ENCODE peak calls at places on chromosomes 7 and 10, in seven cellular contexts. M is right atrium auricular region, O is adrenal gland, U is heart right ventricle, A is Peyer's patch, Y is Panc1, X is dorsolateral prefrontal cortex. Z is an unnamed sample.

GRCh38 chr10:113480828-113481502 is 71.9 kb upstream of the HABP2 start:
- DNase-seq in U (no peak), A (no peak), X (no peak), Y (no peak), O (no peak), M (no peak), Z (no peak)

GRCh38 chr7:97064972-97065587 is 40.4 kb upstream of the DLX5 start:
- DNase-seq in X (peak; percentile 11), M (no peak), Y (peak; percentile 38), O (peak; percentile 18), U (no peak), A (peak; percentile 54), Z (peak; percentile 62)

GRCh38 chr10:112230325-112230988 is 46.9 kb upstream of the GPAM start:
- DNase-seq in X (no peak), Y (no peak), U (no peak), O (no peak), M (no peak), A (no peak), Z (no peak)

GRCh38 chr10:127974911-127975310 is 68.0 kb downstream of the PTPRE start:
- DNase-seq in X (no peak), Y (no peak), O (no peak), A (peak; percentile 30), U (no peak), M (no peak), Z (no peak)

GRCh38 chr10:132687893-132688579 is 97.9 kb downstream of the NKX6-2 start:
- DNase-seq in X (no peak), U (no peak), O (no peak), M (no peak), A (peak; percentile 18), Y (no peak), Z (peak; percentile 46)

GRCh38 chr10:4249841-4250496 is 465.0 kb upstream of the KLF6 start:
- DNase-seq in O (no peak), A (no peak), Y (no peak), U (no peak), M (no peak), X (no peak), Z (no peak)

GRCh38 chr10:25934673-25935139 is 677 bp downstream of the MYO3A start:
- DNase-seq in X (no peak), A (no peak), M (no peak), Y (no peak), U (peak; percentile 7), O (no peak), Z (peak; percentile 85)

GRCh38 chr7:15652776-15653290 is 33.6 kb downstream of the MEOX2 start:
- DNase-seq in O (no peak), Y (no peak), M (no peak), A (no peak), U (no peak), X (no peak), Z (no peak)

GRCh38 chr10:28587970-28588290 is 55.0 kb downstream of the WAC start:
- DNase-seq in A (no peak), X (no peak), O (no peak), Y (no peak), M (no peak), U (no peak), Z (no peak)

GRCh38 chr7:90688826-90689225 is 92.7 kb downstream of the CDK14 start:
- DNase-seq in U (no peak), M (no peak), Y (no peak), X (no peak), O (no peak), A (no peak), Z (no peak)

GRCh38 chr10:96814264-96814663 is 17.8 kb upstream of the LCOR start:
- DNase-seq in Y (no peak), X (no peak), A (no peak), O (no peak), M (no peak), U (no peak), Z (no peak)

GRCh38 chr7:95593343-95593742 is 3.0 kb downstream of the PDK4 start:
- DNase-seq in O (no peak), Y (no peak), X (no peak), M (no peak), A (no peak), U (no peak), Z (no peak)

GRCh38 chr7:6385110-6385792 is 62.5 kb downstream of the DAGLB start:
- DNase-seq in U (no peak), A (no peak), M (no peak), O (no peak), X (no peak), Y (peak; percentile 90), Z (no peak)

GRCh38 chr7:10973942-10974716 is 457 bp downstream of the PHF14 start:
- DNase-seq in X (peak; percentile 30), A (peak; percentile 50), U (no peak), Y (no peak), M (no peak), O (peak; percentile 45), Z (peak; percentile 70)

GRCh38 chr7:144776447-144776846 is 59.4 kb downstream of the TPK1 start:
- DNase-seq in O (no peak), Y (no peak), A (no peak), U (no peak), M (no peak), X (no peak), Z (no peak)

GRCh38 chr7:9391221-9391620 is 957.8 kb downstream of the NXPH1 start:
- DNase-seq in U (no peak), X (no peak), O (no peak), Y (no peak), A (no peak), M (no peak), Z (no peak)

GRCh38 chr10:103916901-103917300 is 1.1 kb downstream of the STN1 start:
- DNase-seq in Y (no peak), A (no peak), O (no peak), M (no peak), X (no peak), U (no peak), Z (no peak)

GRCh38 chr7:112411186-112411795 is 39.0 kb upstream of the IFRD1 start:
- DNase-seq in A (no peak), U (peak; percentile 24), X (no peak), Y (no peak), M (no peak), O (no peak), Z (no peak)

GRCh38 chr7:28474267-28474618 is 61.9 kb downstream of the CREB5 start:
- DNase-seq in U (no peak), Y (no peak), X (no peak), A (no peak), O (no peak), M (no peak), Z (no peak)

GRCh38 chr10:7561216-7561893 is 105.4 kb downstream of the ITIH5 start:
- DNase-seq in U (peak; percentile 80), X (no peak), O (no peak), M (no peak), A (no peak), Y (no peak), Z (peak; percentile 67)

GRCh38 chr7:91324663-91325062 is 60.4 kb downstream of the FZD1 start:
- DNase-seq in U (no peak), A (no peak), X (no peak), O (no peak), Y (no peak), M (no peak), Z (no peak)

GRCh38 chr7:27842851-27843250 is 102.9 kb downstream of the TAX1BP1 start:
- DNase-seq in A (no peak), U (no peak), X (no peak), O (no peak), M (no peak), Y (no peak), Z (no peak)

GRCh38 chr7:106284516-106285050 is at the start of gene NAMPT:
- DNase-seq in Y (no peak), A (peak; percentile 76), X (peak; percentile 54), M (peak; percentile 59), O (peak; percentile 64), U (peak; percentile 60), Z (peak; percentile 88)

GRCh38 chr7:106731207-106731606 is 70.2 kb upstream of the CCDC71L start:
- DNase-seq in M (no peak), U (no peak), O (no peak), X (no peak), Y (no peak), A (no peak), Z (no peak)

GRCh38 chr10:96512997-96513685 is 585 bp downstream of the TLL2 start:
- DNase-seq in X (no peak), Y (no peak), A (peak; percentile 56), U (peak; percentile 36), O (no peak), M (no peak), Z (no peak)

DNA sequence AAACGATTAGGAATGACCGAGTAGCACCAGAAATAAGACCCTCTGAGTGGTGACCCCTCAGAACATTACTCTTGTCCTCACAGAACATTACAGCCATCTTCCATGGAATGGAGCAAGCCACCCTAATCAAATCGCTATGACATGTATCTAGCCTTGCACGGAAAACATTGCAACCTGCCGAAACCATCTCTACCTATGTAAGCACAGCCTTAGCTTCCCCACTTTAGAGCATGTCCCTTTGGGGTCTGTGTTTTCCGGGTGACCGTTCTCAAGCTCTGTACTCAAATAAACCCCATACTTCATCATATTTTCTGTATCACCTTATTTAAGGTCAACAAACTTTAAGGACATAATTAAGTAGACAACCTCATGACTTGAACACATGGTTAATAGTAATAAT is 179.0 kb downstream of the PRKCQ start:
- DNase-seq in A (no peak), Y (no peak), M (no peak), O (no peak), X (no peak), U (no peak), Z (no peak)
- H3K27ac ChIP-seq in A (no peak overlapping the region), Y (peak overlapping the region; percentile 72), M (peak overlapping the region; percentile 57), O (no peak overlapping the region), X (peak overlapping the region; percentile 76), U (no peak overlapping the region), Z (no peak overlapping the region)

DNA sequence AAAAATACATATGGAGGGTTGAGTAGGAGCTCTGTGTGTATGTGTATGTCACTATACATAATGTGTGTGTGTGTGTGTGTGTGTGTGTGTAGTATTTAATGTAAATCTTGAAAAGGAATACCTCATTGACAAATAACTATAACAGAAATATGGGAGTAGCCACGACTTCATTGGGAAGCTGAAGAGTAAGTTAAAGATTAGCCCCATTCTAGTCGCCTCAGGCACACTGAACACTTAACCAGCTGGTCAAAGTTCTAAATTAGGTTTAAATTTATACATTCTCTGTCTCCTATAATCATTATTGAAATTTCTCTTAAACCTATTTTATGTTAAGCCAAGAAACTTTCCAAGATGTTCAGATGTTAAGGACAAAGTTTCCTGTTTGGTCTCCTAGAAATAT is 45.3 kb downstream of the FAM13C start:
- DNase-seq in Y (no peak), M (no peak), X (no peak), U (no peak), O (no peak), A (no peak), Z (no peak)
- H3K27ac ChIP-seq in Y (no peak overlapping the region), M (no peak overlapping the region), X (peak overlapping the region; percentile 98), U (no peak overlapping the region), O (no peak overlapping the region), A (no peak overlapping the region), Z (no peak overlapping the region)

DNA sequence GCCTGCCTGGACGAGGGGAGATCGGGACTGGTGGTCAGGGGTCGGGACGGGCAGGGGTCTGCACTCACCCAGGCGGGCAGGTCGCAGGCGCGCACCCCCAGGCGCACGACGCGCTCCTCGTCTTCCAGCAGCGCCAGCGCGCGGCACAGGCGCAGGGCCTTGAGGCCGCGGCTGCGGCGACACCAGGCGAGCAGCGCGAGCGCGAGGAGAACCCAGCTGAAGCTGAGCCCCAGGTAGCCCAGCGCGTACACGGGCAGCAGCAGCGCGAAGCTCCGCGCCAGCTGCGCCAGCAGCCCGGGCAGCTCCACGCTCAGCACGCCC is 328 bp downstream of the ESYT2 start:
- DNase-seq in Y (no peak), U (no peak), M (no peak), X (no peak), A (peak; percentile 82), O (peak; percentile 71), Z (peak; percentile 80)
- H3K27ac ChIP-seq in Y (peak overlapping the region; percentile 75), U (peak overlapping the region; percentile 100), M (peak overlapping the region; percentile 99), X (peak overlapping the region; percentile 85), A (peak overlapping the region; percentile 97), O (peak overlapping the region; percentile 99), Z (peak overlapping the region; percentile 75)

GRCh38 chr7:44257213-44257612 is 56.4 kb downstream of the YKT6 start:
- DNase-seq in A (no peak), X (no peak), M (no peak), Y (no peak), U (no peak), O (no peak), Z (no peak)
- H3K27ac ChIP-seq in A (peak overlapping the region; percentile 72), X (peak overlapping the region; percentile 88), M (peak overlapping the region; percentile 89), Y (no peak overlapping the region), U (peak overlapping the region; percentile 88), O (peak overlapping the region; percentile 77), Z (no peak overlapping the region)

Z was measured in endodermal cell.